ENCODE peak calls at places on chromosomes 2 and 18, in seven cellular contexts. Y, E, Z, Q, R, B and L are unnamed samples.

GRCh38 chr2:120548627-120549026 is 187.0 kb upstream of the GLI2 start:
- ATAC-seq in Y (no peak), E (no peak), Z (no peak), Q (no peak), R (no peak), B (peak), L (no peak)

GRCh38 chr2:46020416-46020815 is 276.8 kb upstream of the EPAS1 start:
- ATAC-seq in Y (no peak), E (no peak), Z (no peak), Q (no peak), R (peak), B (no peak), L (no peak)

GRCh38 chr2:71889991-71890684 is 257.5 kb downstream of the CYP26B1 start:
- ATAC-seq in Y (no peak), E (no peak), Z (no peak), Q (peak), R (no peak), B (no peak), L (peak)

GRCh38 chr2:151887164-151887563 is 58.9 kb upstream of the ARL5A start:
- ATAC-seq in Y (no peak), E (no peak), Z (no peak), Q (no peak), R (no peak), B (no peak), L (no peak)

GRCh38 chr2:184305105-184305504 is 293.2 kb upstream of the ZNF804A start:
- ATAC-seq in Y (no peak), E (no peak), Z (no peak), Q (no peak), R (no peak), B (no peak), L (no peak)

GRCh38 chr2:168802825-168803726 is 639 bp downstream of the NOSTRIN start:
- ATAC-seq in Y (peak), E (no peak), Z (no peak), Q (peak), R (no peak), B (no peak), L (no peak)

GRCh38 chr18:31057031-31057430 is 14.5 kb upstream of the DSC3 start:
- ATAC-seq in Y (no peak), E (no peak), Z (no peak), Q (no peak), R (no peak), B (no peak), L (no peak)

GRCh38 chr2:82355622-82356021 is 2051.1 kb upstream of the LRRTM1 start:
- ATAC-seq in Y (no peak), E (no peak), Z (no peak), Q (no peak), R (no peak), B (no peak), L (no peak)

GRCh38 chr2:148971547-148971946 is 67.0 kb upstream of the LYPD6B start:
- ATAC-seq in Y (no peak), E (no peak), Z (no peak), Q (no peak), R (no peak), B (no peak), L (no peak)

GRCh38 chr2:223909048-223909741 is 35.9 kb downstream of the WDFY1 start:
- ATAC-seq in Y (no peak), E (no peak), Z (peak), Q (peak), R (no peak), B (peak), L (no peak)

GRCh38 chr2:48332286-48332685 is 197.7 kb upstream of the STON1 start:
- ATAC-seq in Y (no peak), E (no peak), Z (no peak), Q (peak), R (no peak), B (peak), L (no peak)

GRCh38 chr2:237427807-237428506 is 14.0 kb upstream of the COL6A3 start:
- ATAC-seq in Y (no peak), E (no peak), Z (no peak), Q (no peak), R (no peak), B (no peak), L (no peak)

GRCh38 chr18:25724997-25725396 is 365.4 kb downstream of the SS18 start:
- ATAC-seq in Y (no peak), E (no peak), Z (no peak), Q (no peak), R (no peak), B (no peak), L (no peak)

GRCh38 chr18:66440433-66440832 is 163.5 kb downstream of the CDH19 start:
- ATAC-seq in Y (no peak), E (no peak), Z (peak), Q (no peak), R (no peak), B (peak), L (no peak)

GRCh38 chr2:171158790-171159325 is 1.8 kb downstream of the TLK1 start:
- ATAC-seq in Y (no peak), E (no peak), Z (peak), Q (peak), R (no peak), B (no peak), L (no peak)

GRCh38 chr2:44616616-44617266 is 255.0 kb downstream of the CAMKMT start:
- ATAC-seq in Y (no peak), E (no peak), Z (no peak), Q (no peak), R (no peak), B (peak), L (no peak)

GRCh38 chr2:8087480-8087840 is 594.4 kb upstream of the ID2 start:
- ATAC-seq in Y (no peak), E (peak), Z (no peak), Q (no peak), R (no peak), B (peak), L (no peak)

GRCh38 chr18:21330122-21330701 is 88.2 kb downstream of the GREB1L start:
- ATAC-seq in Y (no peak), E (peak), Z (peak), Q (no peak), R (peak), B (peak), L (no peak)

GRCh38 chr2:240033330-240033678 is 3.1 kb upstream of the OR6B2 start:
- ATAC-seq in Y (no peak), E (no peak), Z (no peak), Q (no peak), R (no peak), B (no peak), L (no peak)
- H3K4me3 ChIP-seq in Y (no peak), E (no peak), Z (no peak), Q (no peak), R (no peak), B (no peak), L (no peak)

GRCh38 chr2:178863856-178864620 is 56.8 kb upstream of the TTN start:
- ATAC-seq in Y (peak), E (no peak), Z (no peak), Q (peak), R (peak), B (peak), L (peak)
- H3K4me3 ChIP-seq in Y (no peak), E (no peak), Z (no peak), Q (no peak), R (peak), B (no peak), L (peak)

GRCh38 chr2:12710301-12710700 is 6.4 kb upstream of the TRIB2 start:
- ATAC-seq in Y (no peak), E (no peak), Z (no peak), Q (no peak), R (no peak), B (no peak), L (no peak)

GRCh38 chr2:12711339-12711738 is 5.4 kb upstream of the TRIB2 start:
- ATAC-seq in Y (no peak), E (no peak), Z (no peak), Q (no peak), R (no peak), B (no peak), L (no peak)

GRCh38 chr2:12709207-12709522 is 7.6 kb upstream of the TRIB2 start:
- ATAC-seq in Y (no peak), E (no peak), Z (no peak), Q (peak), R (peak), B (no peak), L (no peak)

GRCh38 chr2:12705742-12706141 is 11.0 kb upstream of the TRIB2 start:
- ATAC-seq in Y (no peak), E (no peak), Z (no peak), Q (no peak), R (no peak), B (no peak), L (no peak)

DNA sequence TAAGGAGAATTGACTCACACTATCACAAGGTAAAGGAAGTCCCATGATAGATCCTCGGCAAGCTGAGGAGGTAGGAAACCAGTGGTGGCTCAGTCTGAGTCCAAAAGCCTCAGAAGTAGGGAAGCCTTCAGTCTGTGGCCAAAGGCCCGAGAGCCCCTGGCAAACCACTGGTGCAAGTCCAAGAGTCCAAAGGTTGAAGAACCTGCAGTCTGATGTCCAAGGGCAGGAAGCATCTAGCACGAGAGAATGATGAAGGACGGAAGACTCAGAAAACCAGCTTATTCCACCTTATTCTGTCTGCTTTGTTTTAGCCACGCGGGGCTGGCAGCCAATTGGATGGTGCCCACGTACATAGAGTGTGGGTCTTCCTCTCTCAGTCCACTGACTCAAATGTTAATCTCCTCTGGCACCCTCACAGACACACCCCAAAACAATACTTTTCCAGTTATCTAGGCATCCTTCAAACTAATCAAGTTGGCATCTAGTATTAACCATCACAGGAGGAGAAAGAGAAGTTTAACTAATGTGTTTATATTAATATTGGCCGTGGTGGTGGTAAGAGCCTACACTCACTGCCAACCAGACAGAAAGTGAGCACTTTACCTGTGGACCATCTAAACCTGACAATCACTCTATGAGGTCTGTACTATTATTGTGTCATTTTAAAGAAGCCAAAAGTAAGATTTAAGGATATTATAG is 8.1 kb upstream of the TRIB2 start:
- ATAC-seq in Y (no peak), E (no peak), Z (no peak), Q (no peak), R (no peak), B (no peak), L (no peak)
- H3K4me3 ChIP-seq in Y (no peak), E (no peak), Z (no peak), Q (no peak), R (no peak), B (no peak), L (no peak)

GRCh38 chr18:62771494-62771893 is 56.2 kb downstream of the PHLPP1 start:
- ATAC-seq in Y (no peak), E (no peak), Z (no peak), Q (no peak), R (no peak), B (no peak), L (no peak)
- H3K4me3 ChIP-seq in Y (no peak), E (no peak), Z (no peak), Q (no peak), R (no peak), B (no peak), L (no peak)